ENCODE peak calls at places on chromosomes 12 and 14, in nine cellular contexts. A, O, X, B, S, Q, I, J and W are unnamed samples.

GRCh38 chr14:103544627-103545218 is 15.7 kb downstream of the TRMT61A start:
- DNase-seq in S (no peak), I (no peak), O (no peak), Q (no peak), X (no peak), J (no peak), A (no peak), B (no peak), W (no peak)

GRCh38 chr12:97301576-97301975 is 161.0 kb upstream of the RMST start:
- DNase-seq in A (no peak), X (no peak), J (no peak), B (no peak), Q (no peak), S (no peak), O (no peak), I (no peak), W (no peak)

GRCh38 chr12:105330938-105331804 is 680 bp downstream of the C12orf75 start:
- DNase-seq in B (no peak), Q (no peak), A (no peak), X (peak), O (peak), S (no peak), J (peak), I (no peak), W (no peak)

GRCh38 chr14:33602396-33602795 is 348.5 kb downstream of the EGLN3 start:
- DNase-seq in X (no peak), S (no peak), B (no peak), J (no peak), O (no peak), Q (no peak), A (no peak), I (no peak), W (no peak)

GRCh38 chr12:105954891-105955607 is 183.7 kb downstream of the NUAK1 start:
- DNase-seq in Q (peak), J (no peak), I (no peak), B (no peak), S (no peak), O (no peak), X (no peak), A (no peak), W (no peak)

GRCh38 chr14:94342334-94342934 is 19.3 kb upstream of the SERPINA6 start:
- DNase-seq in O (peak), J (no peak), X (no peak), S (peak), B (peak), I (no peak), A (peak), Q (peak), W (peak)

GRCh38 chr14:105294142-105294597 is 6.6 kb downstream of the BRF1 start:
- DNase-seq in X (no peak), O (no peak), A (no peak), B (no peak), J (peak), I (peak), Q (peak), S (no peak), W (no peak)

GRCh38 chr14:54627325-54627717 is 60.4 kb downstream of the SAMD4A start:
- DNase-seq in I (no peak), J (no peak), B (no peak), A (no peak), Q (no peak), S (no peak), O (no peak), X (no peak), W (no peak)

GRCh38 chr14:89841855-89842254 is 112.7 kb downstream of the EFCAB11 start:
- DNase-seq in X (peak), S (no peak), J (no peak), Q (no peak), A (no peak), B (no peak), O (no peak), I (no peak), W (no peak)

GRCh38 chr14:44316647-44317432 is 190.2 kb downstream of the FSCB start:
- DNase-seq in X (no peak), A (peak), O (peak), I (no peak), B (peak), S (peak), J (no peak), Q (peak), W (no peak)

GRCh38 chr12:50215033-50215432 is 47.9 kb upstream of the CERS5 start:
- DNase-seq in S (no peak), X (no peak), Q (peak), B (no peak), O (no peak), A (no peak), I (no peak), J (no peak), W (no peak)

GRCh38 chr12:132639996-132640520 is 21.5 kb downstream of the P2RX2 start:
- DNase-seq in A (no peak), S (no peak), I (no peak), Q (no peak), B (no peak), X (peak), J (no peak), O (no peak), W (no peak)

GRCh38 chr14:43232261-43232660 is 1274.8 kb downstream of the FSCB start:
- DNase-seq in J (no peak), B (no peak), Q (no peak), S (no peak), X (no peak), O (no peak), A (no peak), I (no peak), W (no peak)

GRCh38 chr14:89598548-89599186 is 181.6 kb upstream of the FOXN3 start:
- DNase-seq in J (no peak), A (no peak), I (no peak), X (no peak), B (no peak), O (no peak), S (no peak), Q (no peak), W (no peak)

GRCh38 chr12:127428420-127428819 is 838.5 kb upstream of the TMEM132C start:
- DNase-seq in B (no peak), J (no peak), I (no peak), A (no peak), X (no peak), Q (no peak), S (no peak), O (no peak), W (no peak)

GRCh38 chr14:35374273-35374681 is 30.3 kb downstream of the NFKBIA start:
- DNase-seq in O (peak), X (no peak), I (no peak), A (peak), S (peak), Q (peak), J (no peak), B (no peak), W (peak)

GRCh38 chr12:83796527-83796926 is 1109.8 kb downstream of the TMTC2 start:
- DNase-seq in J (no peak), A (no peak), I (no peak), O (no peak), X (no peak), Q (no peak), S (no peak), B (no peak), W (no peak)

GRCh38 chr12:48037267-48037915 is 33.1 kb upstream of the COL2A1 start:
- DNase-seq in X (peak), Q (peak), I (no peak), S (no peak), J (no peak), O (no peak), B (peak), A (no peak), W (no peak)

GRCh38 chr12:16857456-16857923 is 251.5 kb upstream of the LMO3 start:
- DNase-seq in X (no peak), B (no peak), A (no peak), S (no peak), J (no peak), Q (no peak), I (no peak), O (no peak), W (no peak)

GRCh38 chr12:57272337-57273151 is 21.6 kb upstream of the STAC3 start:
- DNase-seq in X (peak), S (no peak), B (no peak), I (no peak), J (no peak), Q (peak), A (no peak), O (no peak), W (no peak)

GRCh38 chr14:24915958-24916595 is 133.9 kb downstream of the STXBP6 start:
- DNase-seq in S (no peak), Q (no peak), I (no peak), O (no peak), X (no peak), A (no peak), J (no peak), B (no peak), W (no peak)

GRCh38 chr12:10612110-10612509 is 1.3 kb downstream of the MAGOHB start:
- DNase-seq in I (no peak), A (no peak), S (no peak), X (no peak), J (no peak), Q (no peak), B (no peak), O (no peak), W (no peak)

GRCh38 chr14:35346738-35347322 is 54.6 kb downstream of the PSMA6 start:
- DNase-seq in X (peak), S (no peak), O (no peak), Q (no peak), J (no peak), I (no peak), A (no peak), B (no peak), W (no peak)

GRCh38 chr12:23596568-23596967 is 352.9 kb downstream of the SOX5 start:
- DNase-seq in A (no peak), J (no peak), X (no peak), B (no peak), S (no peak), Q (no peak), O (no peak), I (no peak), W (no peak)

GRCh38 chr14:60637138-60637489 is 12.2 kb downstream of the SIX1 start:
- DNase-seq in A (no peak), X (no peak), J (no peak), B (no peak), Q (no peak), O (no peak), S (no peak), I (no peak), W (no peak)

GRCh38 chr12:82415402-82415801 is 57.1 kb downstream of the METTL25 start:
- DNase-seq in I (no peak), Q (no peak), B (no peak), X (no peak), A (no peak), J (no peak), O (peak), S (no peak), W (no peak)

GRCh38 chr14:24965934-24966593 is 83.9 kb downstream of the STXBP6 start:
- DNase-seq in Q (peak), X (no peak), O (peak), S (no peak), I (no peak), J (no peak), A (peak), B (peak), W (no peak)

GRCh38 chr14:72554401-72554800 is 339.5 kb downstream of the DPF3 start:
- DNase-seq in Q (no peak), J (no peak), O (no peak), X (no peak), S (no peak), A (no peak), B (no peak), I (no peak), W (no peak)

GRCh38 chr14:106414464-106414863 is 888.1 kb downstream of the TMEM121 start:
- DNase-seq in B (no peak), O (no peak), A (no peak), Q (no peak), S (no peak), J (no peak), X (no peak), I (no peak), W (no peak)

GRCh38 chr14:93049867-93050331 is 65.8 kb downstream of the ITPK1 start:
- DNase-seq in A (no peak), X (no peak), J (no peak), Q (peak), B (no peak), S (no peak), O (no peak), I (no peak), W (no peak)

GRCh38 chr12:32148372-32148771 is 41.7 kb downstream of the BICD1 start:
- DNase-seq in B (no peak), Q (no peak), S (no peak), I (no peak), O (no peak), A (no peak), J (no peak), X (no peak), W (no peak)

GRCh38 chr14:105026789-105027563 is 6.1 kb upstream of the CDCA4 start:
- DNase-seq in S (no peak), O (no peak), X (no peak), A (no peak), I (no peak), B (no peak), Q (no peak), J (no peak), W (no peak)

GRCh38 chr12:69633061-69633460 is 22.4 kb upstream of the LRRC10 start:
- DNase-seq in I (no peak), B (no peak), X (no peak), A (no peak), S (no peak), O (no peak), J (no peak), Q (no peak), W (no peak)

GRCh38 chr12:69630191-69630590 is 19.5 kb upstream of the LRRC10 start:
- DNase-seq in O (no peak), I (no peak), J (no peak), B (no peak), A (no peak), Q (no peak), S (peak), X (peak), W (no peak)
- TF ChIP-seq CTCF in O (no peak), I (no peak), J (no peak), B (peak), A (peak), Q (peak), S (peak), X (peak), W (no peak)

GRCh38 chr14:69101331-69101826 is 51.5 kb downstream of the DCAF5 start:
- DNase-seq in A (peak), S (peak), O (peak), B (no peak), X (no peak), I (no peak), Q (peak), J (no peak), W (no peak)
- TF ChIP-seq CTCF in A (peak), S (peak), O (no peak), B (peak), X (peak), I (no peak), Q (peak), J (peak), W (peak)

DNA sequence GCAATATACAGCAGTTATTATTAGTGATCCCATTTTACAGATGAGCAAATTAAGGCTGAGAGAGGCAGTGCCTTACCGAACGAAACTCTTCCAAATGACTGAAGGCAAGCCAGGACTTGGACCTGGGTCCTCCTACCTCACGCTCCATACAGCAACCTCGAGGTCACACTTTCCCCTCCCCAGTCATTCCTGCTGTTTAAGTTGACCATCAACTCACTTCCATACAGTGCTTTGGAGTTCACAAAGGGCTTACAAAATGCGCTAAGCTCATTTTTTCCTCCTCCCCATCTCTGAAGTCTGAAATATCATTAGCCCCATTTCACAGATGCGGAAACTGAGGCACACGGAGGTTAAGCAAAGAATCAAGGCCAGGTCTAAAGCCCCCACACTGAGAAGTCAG is 4.3 kb downstream of the HNF1A start:
- DNase-seq in Q (no peak), I (no peak), S (no peak), J (no peak), O (no peak), X (no peak), B (no peak), A (no peak), W (no peak)
- TF ChIP-seq CTCF in Q (no peak), I (no peak), S (no peak), J (no peak), O (no peak), X (no peak), B (no peak), A (no peak), W (no peak)

GRCh38 chr12:43285248-43285647 is 266.8 kb downstream of the ADAMTS20 start:
- DNase-seq in X (no peak), A (peak), Q (peak), S (no peak), O (no peak), J (no peak), B (no peak), I (no peak), W (no peak)

GRCh38 chr12:43284441-43284840 is 267.6 kb downstream of the ADAMTS20 start:
- DNase-seq in Q (peak), B (no peak), O (no peak), X (no peak), J (no peak), S (no peak), A (no peak), I (no peak), W (no peak)

GRCh38 chr12:43281563-43281962 is 270.4 kb downstream of the ADAMTS20 start:
- DNase-seq in A (no peak), Q (no peak), I (no peak), S (no peak), J (no peak), X (peak), O (no peak), B (no peak), W (no peak)

GRCh38 chr12:43283206-43283605 is 268.8 kb downstream of the ADAMTS20 start:
- DNase-seq in Q (no peak), A (no peak), J (no peak), S (no peak), X (no peak), O (no peak), I (no peak), B (no peak), W (no peak)

GRCh38 chr12:43282106-43282505 is 269.9 kb downstream of the ADAMTS20 start:
- DNase-seq in A (no peak), S (no peak), O (no peak), I (no peak), J (no peak), X (no peak), B (no peak), Q (peak), W (no peak)
- TF ChIP-seq CTCF in A (peak), S (peak), O (no peak), I (no peak), J (no peak), X (peak), B (peak), Q (peak), W (no peak)

DNA sequence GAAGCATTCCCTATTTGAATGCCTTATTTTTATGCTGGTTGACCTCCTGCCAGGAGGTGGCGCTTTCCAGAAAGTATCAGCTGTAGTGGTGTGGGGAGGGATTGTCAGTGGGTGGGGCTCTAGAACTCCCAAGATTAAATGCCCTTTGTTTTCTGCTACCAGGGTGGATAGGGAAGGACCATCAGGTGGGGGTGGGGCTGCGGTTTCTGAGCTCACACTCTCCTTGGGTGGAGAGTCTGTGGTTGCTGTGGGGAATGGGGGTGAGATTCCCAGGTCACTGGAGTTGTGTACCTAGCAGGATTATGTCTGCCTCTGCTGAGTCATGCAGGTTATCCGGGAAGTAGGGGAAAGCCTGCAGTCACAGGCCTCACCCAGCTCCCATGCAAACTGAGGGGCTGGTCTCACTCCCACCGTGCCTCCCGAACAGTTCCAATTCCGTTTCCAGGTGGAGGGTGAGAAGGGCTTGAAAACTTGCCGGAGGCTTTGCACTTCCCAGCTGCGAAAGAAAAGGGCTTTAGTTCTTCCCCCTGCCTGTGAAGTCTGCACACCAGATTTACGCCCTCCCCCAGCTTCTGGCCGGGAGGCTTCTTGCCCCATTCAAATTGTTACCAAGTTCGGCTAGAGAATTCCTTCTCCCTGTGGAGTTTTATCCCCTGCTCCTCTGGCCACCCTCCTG is 68.4 kb downstream of the ALG10B start:
- DNase-seq in Q (no peak), B (no peak), S (no peak), O (peak), J (no peak), A (no peak), I (no peak), X (peak), W (no peak)
- TF ChIP-seq CTCF in Q (no peak), B (no peak), S (no peak), O (no peak), J (no peak), A (no peak), I (no peak), X (peak), W (no peak)

GRCh38 chr14:64747327-64747726 is 43.1 kb downstream of the PLEKHG3 start:
- DNase-seq in Q (no peak), A (no peak), I (no peak), B (no peak), J (no peak), S (no peak), O (no peak), X (no peak), W (no peak)

GRCh38 chr14:64748521-64748920 is 44.3 kb downstream of the PLEKHG3 start:
- DNase-seq in I (no peak), X (no peak), Q (no peak), O (no peak), S (no peak), J (no peak), A (no peak), B (no peak), W (no peak)

GRCh38 chr14:64743061-64743460 is 38.8 kb downstream of the PLEKHG3 start:
- DNase-seq in Q (no peak), B (no peak), O (no peak), X (no peak), S (no peak), J (no peak), I (no peak), A (no peak), W (no peak)

GRCh38 chr14:64746298-64747250 is 42.4 kb downstream of the PLEKHG3 start:
- DNase-seq in S (no peak), B (no peak), J (no peak), Q (peak), O (no peak), I (no peak), X (no peak), A (no peak), W (no peak)

DNA sequence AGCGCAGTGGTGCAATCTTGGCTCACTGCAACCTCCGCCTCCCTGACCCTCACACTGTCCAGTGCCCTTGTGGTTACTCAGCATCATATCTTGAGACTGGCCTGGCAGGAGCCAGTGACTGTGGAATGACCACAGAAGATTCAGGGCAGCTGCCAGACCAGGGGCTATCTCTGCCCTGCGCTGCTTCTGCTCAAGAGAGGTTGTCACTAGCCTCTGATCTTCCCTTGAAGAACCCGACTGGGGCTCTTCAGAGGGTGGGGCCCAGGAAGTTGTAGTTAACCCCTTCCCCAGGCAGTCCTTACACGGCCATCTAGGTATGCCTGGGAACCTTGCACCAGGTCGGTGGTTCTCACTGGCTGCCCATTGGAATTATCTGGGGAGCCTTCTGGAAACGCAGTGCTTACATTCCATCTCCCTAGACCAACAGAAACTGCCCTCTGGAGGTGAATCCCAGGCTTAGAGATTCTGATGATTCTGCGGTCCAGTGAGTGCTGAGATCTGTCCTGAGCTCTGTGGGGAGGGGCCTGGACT is 41.4 kb downstream of the PLEKHG3 start:
- DNase-seq in I (no peak), Q (peak), A (no peak), S (no peak), J (no peak), X (peak), O (no peak), B (no peak), W (no peak)
- TF ChIP-seq CTCF in I (no peak), Q (peak), A (peak), S (peak), J (no peak), X (peak), O (no peak), B (peak), W (no peak)

GRCh38 chr14:74084277-74085046 is at the start of the genes ALDH6A1 and LIN52:
- DNase-seq in I (peak), Q (peak), J (peak), A (peak), S (peak), B (peak), O (peak), X (peak), W (peak)
- TF ChIP-seq CTCF in I (no peak), Q (no peak), J (no peak), A (no peak), S (no peak), B (no peak), O (no peak), X (peak), W (no peak)